ENCODE peak calls at places on chromosomes 12 and 14, in six cellular contexts. N, Y, G, Z, O and L are unnamed samples.

GRCh38 chr12:101116911-101117310 is 93.1 kb downstream of the SLC5A8 start:
- DNase-seq in Y (no peak), O (no peak), Z (no peak), N (no peak), G (no peak), L (no peak)

GRCh38 chr12:68675098-68675842 is 11.5 kb upstream of the NUP107 start:
- DNase-seq in Z (no peak), Y (peak), O (peak), G (peak), N (no peak), L (no peak)

GRCh38 chr12:62866451-62867082 is 68.4 kb downstream of the PPM1H start:
- DNase-seq in Y (peak), N (no peak), G (no peak), O (no peak), Z (peak), L (no peak)

GRCh38 chr14:26939756-26940155 is 341.9 kb upstream of the NOVA1 start:
- DNase-seq in O (no peak), Z (no peak), N (no peak), Y (no peak), G (no peak), L (no peak)

GRCh38 chr12:113064395-113065125 is 8.0 kb downstream of the DTX1 start:
- DNase-seq in N (no peak), Z (no peak), G (no peak), Y (no peak), O (no peak), L (no peak)

GRCh38 chr12:7141351-7142005 is 11.3 kb downstream of the CLSTN3 start:
- DNase-seq in Y (no peak), Z (no peak), G (no peak), O (no peak), N (no peak), L (no peak)

GRCh38 chr12:91566328-91567099 is 383.9 kb upstream of the DCN start:
- DNase-seq in O (no peak), G (no peak), Y (no peak), Z (no peak), N (no peak), L (no peak)

GRCh38 chr12:48119078-48119833 is at the start of gene PFKM:
- DNase-seq in Z (no peak), O (peak), N (peak), G (peak), Y (peak), L (peak)

GRCh38 chr14:59308706-59309105 is 120.2 kb downstream of the DAAM1 start:
- DNase-seq in N (no peak), Y (no peak), O (no peak), G (no peak), Z (no peak), L (no peak)

GRCh38 chr14:34301107-34301734 is 160.8 kb downstream of the SPTSSA start:
- DNase-seq in O (no peak), Y (peak), Z (peak), G (no peak), N (no peak), L (peak)

GRCh38 chr12:101891462-101891971 is 14.1 kb downstream of the DRAM1 start:
- DNase-seq in G (no peak), Y (peak), O (no peak), N (no peak), Z (peak), L (no peak)

GRCh38 chr12:109655578-109655977 is 58.0 kb upstream of the FAM222A start:
- DNase-seq in Y (no peak), G (no peak), O (no peak), Z (no peak), N (no peak), L (no peak)

GRCh38 chr12:4526923-4527546 is 11.7 kb upstream of the RAD51AP1 start:
- DNase-seq in O (no peak), G (no peak), N (no peak), Z (no peak), Y (peak), L (no peak)

GRCh38 chr14:23352506-23353432 is at the start of gene SLC22A17:
- DNase-seq in G (peak), Z (peak), Y (peak), O (peak), N (peak), L (no peak)

GRCh38 chr14:88868558-88869159 is 44.2 kb downstream of the TTC8 start:
- DNase-seq in Y (peak), N (no peak), Z (no peak), O (no peak), G (no peak), L (no peak)

GRCh38 chr12:1130164-1130563 is 139.1 kb downstream of the ERC1 start:
- DNase-seq in G (no peak), O (no peak), N (no peak), Y (no peak), Z (no peak), L (no peak)

GRCh38 chr12:71710276-71711125 is 24.6 kb downstream of the TMEM19 start:
- DNase-seq in O (no peak), N (no peak), Y (peak), G (no peak), Z (no peak), L (no peak)

GRCh38 chr12:109553471-109553870 is 19.8 kb downstream of the MMAB start:
- DNase-seq in G (no peak), Z (no peak), N (no peak), O (no peak), Y (no peak), L (no peak)

GRCh38 chr14:82075566-82075965 is 541.9 kb upstream of the SEL1L start:
- DNase-seq in N (no peak), Z (peak), O (no peak), Y (no peak), G (peak), L (no peak)

GRCh38 chr14:93103392-93104080 is 12.2 kb downstream of the ITPK1 start:
- DNase-seq in O (peak), Z (peak), Y (no peak), G (no peak), N (no peak), L (peak)

GRCh38 chr14:99734406-99735051 is 50.4 kb downstream of the CYP46A1 start:
- DNase-seq in G (no peak), O (no peak), N (no peak), Z (no peak), Y (no peak), L (no peak)

GRCh38 chr12:2668816-2669215 is 126.0 kb upstream of the FKBP4 start:
- DNase-seq in O (no peak), Z (no peak), G (no peak), Y (no peak), N (no peak), L (no peak)

GRCh38 chr12:126219654-126220279 is 1154.5 kb downstream of the AACS start:
- DNase-seq in N (no peak), Y (no peak), Z (no peak), G (no peak), O (no peak), L (no peak)

GRCh38 chr12:105257321-105257728 is 21.4 kb upstream of the APPL2 start:
- DNase-seq in Y (peak), G (no peak), O (no peak), Z (no peak), N (no peak), L (no peak)

GRCh38 chr14:92506230-92506629 is 7.4 kb upstream of the RIN3 start:
- DNase-seq in G (no peak), Z (no peak), O (no peak), Y (no peak), N (no peak), L (no peak)

GRCh38 chr12:95548539-95549391 is 2.5 kb downstream of the USP44 start:
- DNase-seq in Y (no peak), G (peak), Z (no peak), N (no peak), O (peak), L (peak)

GRCh38 chr14:94396628-94397210 is 8.3 kb upstream of the SERPINA1 start:
- DNase-seq in G (no peak), Y (no peak), O (no peak), Z (no peak), N (no peak), L (no peak)